ENCODE peak calls at places on chromosomes 3 and 15, in four cellular contexts. R is K562, Q is HepG2, X is SK-N-SH. P is an unnamed sample.

GRCh38 chr3:151576524-151576923 is 115.7 kb upstream of the IGSF10 start:
- DNase-seq in R (no peak), Q (no peak), X (no peak), P (no peak)

GRCh38 chr3:157204431-157204830 is 44.5 kb upstream of the CCNL1 start:
- DNase-seq in X (no peak), R (no peak), Q (no peak), P (no peak)

GRCh38 chr15:58440181-58440910 is 8.6 kb downstream of the LIPC start:
- DNase-seq in X (no peak), Q (peak; percentile 71), R (no peak), P (no peak)

GRCh38 chr15:44782516-44782915 is 46.2 kb downstream of the TRIM69 start:
- DNase-seq in R (no peak), Q (no peak), X (no peak), P (no peak)

GRCh38 chr15:63971427-63971805 is 74.9 kb downstream of the DAPK2 start:
- DNase-seq in X (no peak), Q (no peak), R (peak; percentile 53), P (peak; percentile 34)

GRCh38 chr3:17372811-17373210 is 369.6 kb downstream of the TBC1D5 start:
- DNase-seq in R (no peak), Q (peak; percentile 3), X (no peak), P (no peak)

GRCh38 chr15:29053006-29053405 is 167.2 kb downstream of the APBA2 start:
- DNase-seq in X (no peak), Q (no peak), R (no peak), P (no peak)

GRCh38 chr15:90174140-90174891 is 26.8 kb upstream of the SEMA4B start:
- DNase-seq in X (peak; percentile 89), Q (no peak), R (no peak), P (no peak)

GRCh38 chr15:27798807-27799206 is 300.3 kb downstream of the OCA2 start:
- DNase-seq in Q (no peak), X (no peak), R (no peak), P (no peak)

GRCh38 chr3:179956416-179956830 is 80.3 kb downstream of the PEX5L start:
- DNase-seq in Q (no peak), X (no peak), R (no peak), P (no peak)

GRCh38 chr15:40282870-40283614 is at the start of gene ANKRD63:
- DNase-seq in R (peak; percentile 80), X (peak; percentile 81), Q (no peak), P (no peak)

GRCh38 chr3:104437131-104437750 is 929.5 kb upstream of the ALCAM start:
- DNase-seq in X (no peak), R (no peak), Q (no peak), P (no peak)

GRCh38 chr3:71658131-71658530 is 67.1 kb downstream of the EIF4E3 start:
- DNase-seq in Q (no peak), X (no peak), R (no peak), P (no peak)

GRCh38 chr3:69761896-69762789 is 22.9 kb downstream of the MITF start:
- DNase-seq in X (no peak), Q (no peak), R (no peak), P (no peak)

GRCh38 chr3:4814302-4814903 is 164.8 kb upstream of the BHLHE40 start:
- DNase-seq in R (peak; percentile 97), X (no peak), Q (no peak), P (no peak)

GRCh38 chr3:195084746-195085145 is 186.2 kb downstream of the XXYLT1 start:
- DNase-seq in X (no peak), R (no peak), Q (no peak), P (no peak)

GRCh38 chr3:61194892-61195538 is 56.2 kb downstream of the FHIT start:
- DNase-seq in Q (peak; percentile 63), R (no peak), X (no peak), P (no peak)

GRCh38 chr3:58270485-58270884 is 32.9 kb downstream of the ABHD6 start:
- DNase-seq in Q (no peak), R (no peak), X (no peak), P (no peak)

GRCh38 chr15:73935547-73935946 is 9.3 kb downstream of the LOXL1 start:
- DNase-seq in X (no peak), Q (no peak), R (no peak), P (no peak)

GRCh38 chr3:194203482-194204035 is 67.6 kb downstream of the HES1 start:
- DNase-seq in Q (no peak), R (no peak), X (no peak), P (no peak)

GRCh38 chr3:97301114-97301513 is 463.4 kb upstream of the ARL6 start:
- DNase-seq in Q (no peak), X (no peak), R (no peak), P (no peak)

GRCh38 chr3:30083315-30083714 is 523.1 kb upstream of the TGFBR2 start:
- DNase-seq in R (no peak), X (no peak), Q (no peak), P (no peak)

GRCh38 chr15:87207945-87208580 is 1048.5 kb downstream of the NTRK3 start:
- DNase-seq in X (no peak), R (no peak), Q (no peak), P (no peak)

GRCh38 chr15:101022876-101023275 is 103.7 kb downstream of the LRRK1 start:
- DNase-seq in X (no peak), Q (no peak), R (no peak), P (no peak)

GRCh38 chr3:77303943-77304778 is 264.3 kb downstream of the ROBO2 start:
- DNase-seq in Q (no peak), X (no peak), R (no peak), P (no peak)

GRCh38 chr15:60574801-60575631 is 96.1 kb upstream of the ICE2 start:
- DNase-seq in X (no peak), R (no peak), Q (peak; percentile 81), P (no peak)

GRCh38 chr3:119703900-119704531 is 1.2 kb downstream of the CFAP91 start:
- DNase-seq in X (no peak), Q (peak; percentile 17), R (no peak), P (no peak)
- TF ChIP-seq FOXJ3 in X (no peak), Q (no peak), R (no peak), P (no peak)

GRCh38 chr15:52680756-52681155 is 1.6 kb upstream of the ATOSA start:
- DNase-seq in R (no peak), Q (no peak), X (no peak), P (no peak)
- TF ChIP-seq FOXJ3 in R (no peak), Q (no peak), X (no peak), P (no peak)

GRCh38 chr15:49923671-49924070 is 195.4 kb downstream of the ATP8B4 start:
- DNase-seq in R (no peak), Q (no peak), X (no peak), P (no peak)
- TF ChIP-seq FOXJ3 in R (no peak), Q (no peak), X (no peak), P (no peak)

GRCh38 chr15:66682865-66683264 is 19.2 kb upstream of the SMAD6 start:
- DNase-seq in X (no peak), R (no peak), Q (no peak), P (no peak)
- TF ChIP-seq FOXJ3 in X (no peak), R (no peak), Q (no peak), P (no peak)

GRCh38 chr3:107994181-107994580 is 96.7 kb downstream of the CD47 start:
- DNase-seq in X (no peak), R (no peak), Q (no peak), P (no peak)

GRCh38 chr3:107994954-107995715 is 95.7 kb downstream of the CD47 start:
- DNase-seq in Q (no peak), X (no peak), R (no peak), P (no peak)

GRCh38 chr3:107990926-107991325 is 99.9 kb downstream of the CD47 start:
- DNase-seq in R (no peak), Q (no peak), X (no peak), P (no peak)

GRCh38 chr3:107992976-107993684 is 97.7 kb downstream of the CD47 start:
- DNase-seq in Q (no peak), R (no peak), X (no peak), P (no peak)

DNA sequence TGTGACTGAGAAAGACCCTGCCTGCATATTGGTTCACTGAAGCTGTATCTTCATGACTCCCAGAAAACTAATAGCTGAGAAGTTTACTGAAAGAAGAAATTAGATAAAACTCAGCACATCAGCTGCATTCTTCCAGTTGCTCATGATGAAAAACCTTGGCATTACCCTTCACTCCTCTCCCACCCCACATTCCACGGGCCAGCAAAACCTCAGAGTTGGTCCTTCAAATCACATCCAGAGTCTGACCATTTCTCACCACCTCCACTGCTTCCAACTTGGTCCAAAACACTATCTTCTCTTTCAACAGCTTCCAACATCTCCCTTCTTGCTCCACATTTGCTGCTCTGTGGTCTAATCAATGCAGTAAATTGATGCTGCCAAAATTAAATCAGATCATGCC is 97.1 kb downstream of the CD47 start:
- DNase-seq in R (no peak), Q (no peak), X (no peak), P (no peak)
- TF ChIP-seq FOXJ3 in R (no peak), Q (no peak), X (no peak), P (no peak)

DNA sequence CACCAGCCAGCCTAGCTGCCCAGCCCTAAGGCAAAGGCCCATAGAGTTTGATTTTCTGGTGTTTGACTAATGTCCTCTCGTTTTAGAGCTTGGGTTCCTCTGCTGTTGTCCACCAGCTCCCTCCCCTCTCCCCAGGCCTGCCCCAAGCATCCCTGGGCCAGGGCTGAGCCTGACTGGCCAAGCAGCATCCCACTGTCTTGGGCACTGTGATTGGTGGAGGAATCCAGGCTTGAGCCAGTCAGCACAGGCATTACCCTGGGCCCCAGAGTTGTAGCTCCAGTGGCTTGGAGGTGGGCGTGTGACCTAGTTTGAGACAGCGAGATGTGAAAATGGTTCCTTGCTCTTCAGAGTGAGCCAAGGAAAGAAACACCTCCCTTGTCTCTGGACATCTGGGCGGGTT is 155.3 kb upstream of the MEF2A start:
- DNase-seq in Q (no peak), R (no peak), X (no peak), P (no peak)
- TF ChIP-seq FOXJ3 in Q (no peak), R (no peak), X (no peak), P (no peak)

GRCh38 chr15:83114856-83115255 is 7.4 kb downstream of the TM6SF1 start:
- DNase-seq in R (no peak), X (no peak), Q (no peak), P (no peak)
- TF ChIP-seq FOXJ3 in R (no peak), X (no peak), Q (no peak), P (no peak)

DNA sequence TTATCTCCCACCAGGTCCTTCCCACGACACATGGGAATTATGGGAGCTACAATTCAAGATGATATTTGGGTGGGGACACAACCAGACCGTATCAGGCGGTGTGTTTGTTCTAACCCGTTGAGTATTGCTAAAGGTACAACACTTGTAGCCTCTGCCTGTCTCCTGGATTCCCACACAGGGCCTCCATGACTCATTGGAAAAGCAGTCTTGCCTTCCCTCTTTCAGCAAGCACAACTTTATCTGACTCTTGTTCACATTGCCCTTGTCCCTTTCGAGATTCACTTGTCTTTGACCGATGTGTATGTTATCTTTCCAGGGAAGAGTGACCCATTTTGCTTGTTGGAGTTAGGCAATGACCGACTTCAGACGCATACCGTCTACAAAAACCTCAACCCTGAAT is 152.3 kb downstream of the MCTP2 start:
- DNase-seq in Q (no peak), R (no peak), X (no peak), P (no peak)
- TF ChIP-seq FOXJ3 in Q (no peak), R (no peak), X (no peak), P (no peak)

GRCh38 chr3:46351646-46352045 is 2.3 kb upstream of the CCR2 start:
- DNase-seq in X (no peak), Q (no peak), R (no peak), P (no peak)
- TF ChIP-seq FOXJ3 in X (no peak), Q (no peak), R (no peak), P (no peak)

GRCh38 chr3:81663114-81663513 is 98.3 kb downstream of the GBE1 start:
- DNase-seq in Q (no peak), X (no peak), R (no peak), P (no peak)

GRCh38 chr3:81668283-81668682 is 93.2 kb downstream of the GBE1 start:
- DNase-seq in R (no peak), Q (no peak), X (no peak), P (no peak)

GRCh38 chr3:81666502-81667121 is 94.8 kb downstream of the GBE1 start:
- DNase-seq in X (peak; percentile 14), Q (no peak), R (no peak), P (no peak)
- TF ChIP-seq FOXJ3 in X (no peak), Q (no peak), R (no peak), P (no peak)